ENCODE peak calls at places on chromosomes 4 and X, in six cellular contexts. X is suprapubic skin, G is choroid plexus epithelial cell, V is progenitor cell of endocrine pancreas, T is tibial artery, Y is sigmoid colon. O is an unnamed sample.

GRCh38 chrX:154348114-154348531 is 26.3 kb downstream of the FLNA start:
- DNase-seq in Y (peak; percentile 79), X (no peak), G (no peak), T (no peak), V (no peak), O (no peak)

GRCh38 chr4:122621010-122621616 is at the start of gene IL21:
- DNase-seq in Y (no peak), G (no peak), V (no peak), T (no peak), X (no peak), O (no peak)

GRCh38 chr4:2363951-2364653 is 54.3 kb downstream of the ZFYVE28 start:
- DNase-seq in G (no peak), V (no peak), X (peak; percentile 52), T (no peak), Y (peak; percentile 56), O (no peak)

GRCh38 chr4:130368668-130369067 is 1272.7 kb downstream of the C4orf33 start:
- DNase-seq in X (no peak), G (no peak), Y (no peak), V (no peak), T (no peak), O (no peak)

GRCh38 chr4:79650794-79651431 is 242.9 kb upstream of the GK2 start:
- DNase-seq in V (no peak), X (no peak), G (peak; percentile 79), Y (no peak), T (no peak), O (no peak)

GRCh38 chr4:77631276-77631675 is 25.7 kb downstream of the CXCL13 start:
- DNase-seq in T (no peak), X (no peak), Y (no peak), V (no peak), G (no peak), O (no peak)

GRCh38 chrX:13015536-13016236 is 28.7 kb downstream of the FAM9C start:
- DNase-seq in Y (no peak), G (peak; percentile 23), T (no peak), V (no peak), X (no peak), O (no peak)

GRCh38 chrX:67777148-67777547 is 233.3 kb downstream of the AR start:
- DNase-seq in Y (no peak), V (no peak), T (no peak), G (no peak), X (no peak), O (no peak)

GRCh38 chrX:24415921-24416320 is 49.2 kb upstream of the PDK3 start:
- DNase-seq in G (no peak), V (no peak), T (no peak), X (no peak), Y (no peak), O (no peak)

GRCh38 chrX:153668423-153669173 is 5.0 kb downstream of the PNCK start:
- DNase-seq in Y (peak; percentile 57), X (no peak), G (no peak), V (no peak), T (no peak), O (no peak)

GRCh38 chrX:135193740-135194139 is 22.5 kb upstream of the CT55 start:
- DNase-seq in Y (no peak), V (no peak), T (no peak), X (no peak), G (no peak), O (no peak)

GRCh38 chr4:55447826-55448225 is 52.1 kb downstream of the TMEM165 start:
- DNase-seq in V (no peak), G (peak; percentile 57), T (no peak), Y (no peak), X (no peak), O (no peak)

GRCh38 chrX:134999469-134999868 is 8.7 kb downstream of the SMIM10 start:
- DNase-seq in V (no peak), X (no peak), Y (no peak), T (no peak), G (peak; percentile 71), O (no peak)

GRCh38 chr4:182736207-182736606 is 181.0 kb downstream of the DCTD start:
- DNase-seq in V (no peak), G (no peak), X (no peak), T (no peak), Y (no peak), O (no peak)

GRCh38 chr4:25535701-25536473 is 119.8 kb upstream of the SLC34A2 start:
- DNase-seq in X (no peak), G (no peak), T (no peak), Y (no peak), V (no peak), O (no peak)

GRCh38 chrX:7889680-7890079 is 37.5 kb downstream of the PNPLA4 start:
- DNase-seq in V (no peak), X (no peak), T (no peak), G (peak; percentile 1), Y (no peak), O (no peak)

GRCh38 chrX:143298663-143299241 is 218.5 kb downstream of the SPANXN3 start:
- DNase-seq in T (no peak), Y (no peak), X (no peak), G (no peak), V (no peak), O (no peak)

GRCh38 chr4:2249526-2249991 is 7.6 kb upstream of the HAUS3 start:
- DNase-seq in T (no peak), X (peak; percentile 50), V (no peak), Y (no peak), G (no peak), O (no peak)

GRCh38 chr4:126895988-126896570 is 736.7 kb upstream of the INTU start:
- DNase-seq in T (no peak), G (peak; percentile 26), Y (no peak), X (no peak), V (no peak), O (no peak)

GRCh38 chr4:80196259-80197131 is 808 bp upstream of the PRDM8 start:
- DNase-seq in V (no peak), T (no peak), X (no peak), G (no peak), Y (no peak), O (no peak)

DNA sequence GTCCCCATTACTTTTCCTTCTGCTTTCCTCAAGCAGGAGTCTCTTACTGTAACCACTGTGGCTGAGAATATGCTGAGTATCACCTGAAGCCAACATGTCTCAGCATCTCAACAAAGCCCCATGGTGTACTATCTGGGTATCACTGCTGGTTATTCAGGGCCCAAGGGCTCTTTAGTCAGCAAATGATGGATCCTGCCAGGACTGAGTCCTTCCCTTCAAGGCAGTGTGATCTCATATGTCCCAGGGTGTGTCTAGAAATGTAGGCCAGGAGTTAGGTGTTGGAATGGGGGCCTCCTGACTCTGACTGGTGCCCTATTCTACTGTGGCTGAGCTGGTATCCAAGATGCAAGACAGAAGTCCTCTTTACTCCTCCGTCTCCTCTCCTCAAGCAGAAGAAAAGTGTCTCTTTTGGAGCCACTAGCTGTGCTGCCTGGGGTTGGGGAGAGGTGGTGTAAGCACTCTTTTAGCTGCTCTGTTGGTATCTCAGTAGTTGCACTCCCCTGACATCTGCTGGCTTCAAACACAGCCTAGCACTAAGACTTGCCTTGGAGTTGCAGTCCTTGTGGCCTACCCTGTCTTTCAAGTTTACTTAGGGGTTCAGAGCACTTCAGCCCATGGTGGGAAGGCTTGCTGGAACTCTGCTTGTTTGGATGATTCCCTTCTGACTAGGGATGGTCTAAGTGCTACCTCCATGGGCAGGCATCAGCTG is 28.6 kb downstream of the OCIAD2 start:
- DNase-seq in G (no peak), X (no peak), V (no peak), T (no peak), Y (no peak), O (no peak)
- TF ChIP-seq CTCF in G (no peak), X (no peak), V (no peak), T (no peak), Y (no peak), O (no peak)

DNA sequence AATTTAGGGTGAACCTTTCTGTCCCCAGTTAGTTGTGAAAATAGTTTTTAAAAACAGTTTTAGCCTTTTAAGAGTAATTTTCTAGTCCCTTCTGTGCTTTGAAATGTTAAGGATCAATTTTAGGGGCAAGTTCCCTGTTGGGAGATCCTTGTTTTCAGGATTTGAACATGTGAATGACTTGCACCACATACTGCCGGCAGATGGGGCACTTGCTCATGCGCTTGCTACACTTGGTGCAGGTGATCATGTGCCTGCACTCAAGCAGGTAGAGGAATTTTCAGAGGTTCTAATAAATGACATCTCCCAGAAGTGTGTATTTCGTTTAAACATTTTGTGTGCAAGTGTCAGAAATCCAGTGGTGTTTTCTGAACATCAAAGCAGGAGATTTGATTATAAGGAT is 195.9 kb downstream of the CHM start:
- DNase-seq in V (peak; percentile 25), X (no peak), T (no peak), Y (no peak), G (peak; percentile 34), O (peak; percentile 37)
- TF ChIP-seq CTCF in V (peak; percentile 75), X (peak; percentile 11), T (no peak), Y (no peak), G (peak; percentile 69), O (peak; percentile 58)

DNA sequence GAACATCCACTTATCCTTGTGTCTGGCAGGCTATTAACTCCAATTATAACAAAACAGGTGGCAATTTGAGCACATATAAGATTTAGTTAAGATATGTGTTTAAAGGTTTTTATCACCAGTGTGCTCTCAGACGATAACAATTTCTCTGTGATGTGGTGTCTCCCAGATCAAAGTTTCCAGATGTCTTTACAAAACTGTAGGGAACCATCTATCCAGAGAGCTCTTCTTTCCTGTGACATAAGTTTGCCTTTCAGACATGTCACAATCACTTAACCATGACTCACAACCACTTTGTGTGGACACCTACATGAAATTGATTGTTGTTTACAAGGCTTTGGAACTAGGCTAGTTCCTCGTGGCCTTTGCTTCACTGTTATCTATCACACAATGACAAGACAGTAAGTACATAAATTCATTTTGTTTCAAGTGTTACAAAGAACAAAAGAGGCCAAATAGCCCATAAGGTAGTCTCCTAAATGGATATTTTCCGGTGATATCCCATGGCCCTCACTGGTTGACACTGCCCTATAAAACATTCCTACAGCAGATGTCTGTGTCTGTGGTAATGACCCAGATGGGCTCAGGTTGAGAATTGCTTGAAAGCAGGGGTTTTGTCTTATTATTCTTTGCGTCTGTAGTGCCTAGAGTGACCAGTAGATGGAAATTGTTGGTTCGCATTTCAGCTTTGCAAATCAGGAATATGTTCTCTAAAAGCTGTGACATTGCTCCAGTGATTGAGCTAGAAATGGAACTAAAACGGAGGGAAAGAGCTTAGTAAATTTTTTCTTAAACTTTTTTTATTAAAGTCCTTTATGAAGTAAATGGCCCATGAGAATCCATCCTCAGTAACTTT is 297.8 kb upstream of the FAM241A start:
- DNase-seq in V (no peak), G (peak; percentile 18), T (no peak), Y (no peak), X (no peak), O (no peak)
- TF ChIP-seq CTCF in V (peak; percentile 46), G (peak; percentile 44), T (no peak), Y (no peak), X (no peak), O (peak; percentile 51)

DNA sequence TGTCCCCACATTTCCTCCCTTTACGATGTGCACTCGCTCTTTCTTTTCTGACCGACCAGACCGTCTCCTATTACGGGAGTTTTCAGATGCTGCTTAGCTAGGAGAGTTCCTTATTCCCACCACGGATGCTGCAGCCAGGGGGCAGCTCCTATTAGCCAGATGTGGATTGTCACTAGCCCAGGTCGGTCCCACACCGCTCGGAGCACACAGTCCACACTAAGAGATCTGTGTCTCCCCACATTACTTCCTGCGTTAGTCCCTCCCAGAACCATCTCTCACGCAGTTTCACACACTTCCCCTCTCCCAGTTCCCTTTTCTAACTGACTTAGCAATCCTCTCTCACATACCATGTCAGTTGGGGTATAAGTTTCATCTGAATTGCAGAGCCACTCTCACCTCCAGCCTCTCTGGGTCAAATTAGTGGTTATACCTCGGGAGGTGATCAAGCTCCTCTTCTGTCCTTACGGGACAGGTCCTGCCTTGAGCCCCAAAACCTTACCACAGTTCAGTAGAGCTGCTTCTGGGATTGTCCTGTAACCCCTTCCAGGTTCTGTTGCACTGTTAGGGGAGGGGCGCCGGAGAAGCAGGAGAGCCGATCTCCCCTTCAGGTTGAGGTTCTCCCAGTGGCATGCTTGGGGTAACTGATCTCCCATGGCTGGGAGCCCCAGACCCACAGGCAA is 28.2 kb downstream of the SULT1E1 start:
- DNase-seq in V (no peak), T (peak; percentile 37), G (no peak), Y (no peak), X (no peak), O (no peak)
- TF ChIP-seq CTCF in V (no peak), T (no peak), G (peak; percentile 17), Y (no peak), X (no peak), O (no peak)

O was measured in nephron progenitor cell.